ENCODE peak calls at places on chromosomes 1 and 21, in eight cellular contexts. B is body of pancreas, C is HCT116, V is A549, Z is ovary, E is tibial nerve, M is GM12892, P is K562. G is an unnamed sample.

GRCh38 chr21:39014751-39015150 is 168.5 kb downstream of the PSMG1 start:
- DNase-seq in C (no peak), M (no peak), B (no peak), V (peak), P (no peak), Z (no peak), E (no peak), G (peak)

GRCh38 chr1:238466459-238466858 is 575.7 kb upstream of the ZP4 start:
- DNase-seq in M (no peak), V (no peak), C (no peak), E (no peak), P (no peak), B (no peak), Z (no peak), G (no peak)

GRCh38 chr1:8381618-8382017 is 63.7 kb downstream of the SLC45A1 start:
- DNase-seq in M (no peak), Z (no peak), B (no peak), P (no peak), E (no peak), C (no peak), V (no peak), G (no peak)

GRCh38 chr1:224488806-224489584 is 54.4 kb upstream of the WDR26 start:
- DNase-seq in Z (no peak), V (no peak), P (no peak), B (no peak), C (no peak), M (no peak), E (no peak), G (no peak)

GRCh38 chr1:182129398-182129797 is 67.9 kb upstream of the ZNF648 start:
- DNase-seq in C (no peak), V (no peak), E (no peak), M (no peak), P (no peak), B (peak), Z (no peak), G (no peak)

GRCh38 chr1:98164508-98164907 is 243.7 kb upstream of the DPYD start:
- DNase-seq in B (no peak), V (no peak), P (no peak), M (no peak), Z (no peak), C (no peak), E (no peak), G (no peak)

GRCh38 chr21:15826147-15826780 is 96.5 kb downstream of the USP25 start:
- DNase-seq in V (peak), C (peak), E (no peak), P (peak), M (no peak), Z (no peak), B (peak), G (no peak)

GRCh38 chr1:232613752-232614381 is 16.1 kb downstream of the SIPA1L2 start:
- DNase-seq in C (peak), Z (peak), V (no peak), E (no peak), P (no peak), B (no peak), M (no peak), G (no peak)

GRCh38 chr1:197958438-197958837 is 41.3 kb downstream of the LHX9 start:
- DNase-seq in Z (no peak), C (no peak), M (no peak), E (no peak), V (no peak), P (no peak), B (peak), G (no peak)

GRCh38 chr1:153631047-153632022 is 2.5 kb upstream of the CHTOP start:
- DNase-seq in M (no peak), C (no peak), P (no peak), E (no peak), V (no peak), B (no peak), Z (no peak), G (no peak)

GRCh38 chr1:33330906-33331305 is 10.0 kb upstream of the A3GALT2 start:
- DNase-seq in C (no peak), M (no peak), E (no peak), Z (no peak), B (no peak), P (no peak), V (no peak), G (no peak)

GRCh38 chr1:17572264-17572985 is 32.9 kb downstream of the ARHGEF10L start:
- DNase-seq in Z (no peak), B (no peak), P (peak), C (no peak), E (no peak), V (no peak), M (peak), G (no peak)

GRCh38 chr1:187839873-187840272 is 1011.1 kb downstream of the PLA2G4A start:
- DNase-seq in P (no peak), V (no peak), E (no peak), Z (no peak), B (no peak), C (no peak), M (no peak), G (no peak)

GRCh38 chr1:240256836-240257503 is 165.3 kb downstream of the FMN2 start:
- DNase-seq in M (no peak), B (no peak), E (no peak), V (no peak), C (no peak), P (no peak), Z (no peak), G (no peak)

GRCh38 chr1:7491089-7491817 is 279.8 kb upstream of the VAMP3 start:
- DNase-seq in P (no peak), B (peak), Z (peak), E (no peak), C (no peak), M (no peak), V (no peak), G (no peak)

GRCh38 chr1:83053446-83053845 is 945.5 kb downstream of the TTLL7 start:
- DNase-seq in P (no peak), C (no peak), M (no peak), Z (no peak), V (no peak), E (no peak), B (no peak), G (no peak)

GRCh38 chr1:28811766-28812668 is at the start of gene OPRD1:
- DNase-seq in C (no peak), E (no peak), B (no peak), P (no peak), M (peak), V (no peak), Z (no peak), G (no peak)

GRCh38 chr1:94593611-94594010 is 52.1 kb upstream of the F3 start:
- DNase-seq in C (no peak), V (no peak), M (no peak), E (no peak), Z (no peak), B (no peak), P (no peak), G (no peak)

GRCh38 chr1:86515597-86515996 is 31.3 kb upstream of the CLCA4 start:
- DNase-seq in Z (no peak), V (peak), C (peak), B (no peak), P (peak), E (no peak), M (no peak), G (peak)

GRCh38 chr1:9143250-9143649 is 14.3 kb upstream of the GPR157 start:
- DNase-seq in B (no peak), V (no peak), M (peak), C (no peak), Z (no peak), E (no peak), P (no peak), G (no peak)

GRCh38 chr1:180881806-180882509 is 30.7 kb upstream of the KIAA1614 start:
- DNase-seq in B (no peak), C (peak), M (no peak), E (no peak), V (peak), P (peak), Z (no peak), G (no peak)

GRCh38 chr1:147892731-147893214 is 9.8 kb upstream of the GJA8 start:
- DNase-seq in E (no peak), C (peak), Z (peak), P (peak), M (no peak), V (peak), B (peak), G (peak)

GRCh38 chr1:6795661-6796060 is 10.4 kb downstream of the CAMTA1 start:
- DNase-seq in P (no peak), Z (no peak), V (peak), B (no peak), C (no peak), M (no peak), E (no peak), G (no peak)

GRCh38 chr21:16330340-16331319 is 600.8 kb downstream of the USP25 start:
- DNase-seq in Z (no peak), C (peak), V (peak), M (no peak), E (no peak), B (peak), P (peak), G (peak)

GRCh38 chr1:166122873-166123466 is 43.8 kb downstream of the FAM78B start:
- DNase-seq in B (no peak), V (no peak), P (no peak), Z (no peak), C (no peak), M (no peak), E (no peak), G (no peak)

GRCh38 chr1:179586107-179586823 is 5.4 kb upstream of the TDRD5 start:
- DNase-seq in E (no peak), B (peak), C (no peak), V (peak), M (no peak), P (peak), Z (no peak), G (no peak)

GRCh38 chr1:231040019-231040799 is at the start of gene FAM89A:
- DNase-seq in P (peak), M (peak), B (peak), C (peak), E (peak), V (peak), Z (peak), G (peak)
- TF ChIP-seq POLR2A in P (peak), M (no peak), B (no peak), C (peak), E (no peak), V (peak), Z (peak), G (peak)

GRCh38 chr1:228104526-228105251 is 1.6 kb upstream of the C1orf35 start:
- DNase-seq in P (no peak), Z (no peak), E (no peak), C (no peak), B (no peak), M (no peak), V (no peak), G (no peak)

GRCh38 chr1:228101614-228101993 is 1.5 kb downstream of the C1orf35 start:
- DNase-seq in V (no peak), E (no peak), P (peak), C (no peak), M (no peak), Z (no peak), B (no peak), G (no peak)

GRCh38 chr1:228100822-228101613 is 2.1 kb downstream of the C1orf35 start:
- DNase-seq in P (peak), M (no peak), Z (no peak), V (no peak), C (no peak), E (no peak), B (peak), G (no peak)

GRCh38 chr1:228101994-228102790 is 933 bp downstream of the C1orf35 start:
- DNase-seq in M (peak), E (no peak), V (peak), C (no peak), P (peak), B (peak), Z (no peak), G (no peak)

DNA sequence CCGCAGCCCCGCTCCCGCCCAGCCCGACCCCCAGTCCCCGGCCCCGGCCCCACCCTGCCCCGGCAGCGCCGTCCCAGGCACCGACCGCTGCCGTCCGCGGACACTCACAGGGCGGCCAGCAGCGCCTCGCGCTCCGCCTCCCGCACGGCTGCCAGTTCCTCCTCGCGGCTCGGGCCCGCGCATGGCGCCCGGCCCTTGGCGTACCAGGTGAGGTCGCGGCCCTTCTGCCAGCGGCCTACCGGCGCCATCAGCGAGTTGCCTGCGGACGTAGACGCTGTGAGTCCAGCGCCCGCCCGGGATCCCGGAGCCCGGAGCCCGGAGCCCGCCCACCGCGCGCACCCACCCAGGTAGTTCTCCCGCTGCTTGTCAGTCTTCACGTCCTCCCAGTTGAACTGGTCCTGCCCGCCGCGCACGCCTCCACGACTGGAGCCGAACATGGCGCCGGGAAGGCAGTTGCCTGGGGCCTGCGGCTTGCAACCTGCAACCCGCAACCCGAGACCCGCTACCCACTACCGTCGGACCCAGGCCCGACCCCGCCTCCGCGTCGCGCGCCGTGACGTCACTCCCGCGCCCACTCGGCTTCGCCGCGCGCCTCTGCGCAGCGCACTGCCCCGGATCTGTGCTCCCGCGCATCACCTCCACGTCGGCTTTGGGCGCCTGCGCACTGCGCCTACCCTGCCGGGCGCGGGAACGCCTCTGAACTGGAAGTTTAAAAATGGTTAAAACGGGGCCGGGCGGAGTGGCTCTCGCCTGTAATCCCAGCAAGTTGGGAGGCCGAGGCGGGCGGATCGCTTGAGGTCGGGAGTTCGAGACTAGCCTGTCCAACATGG is at the start of gene C1orf35:
- DNase-seq in M (peak), C (peak), B (peak), V (peak), P (peak), E (peak), Z (peak), G (peak)
- TF ChIP-seq POLR2A in M (peak), C (peak), B (peak), V (peak), P (peak), E (peak), Z (peak), G (peak)

GRCh38 chr1:1432951-1433803 is 2.3 kb upstream of the VWA1 start:
- DNase-seq in V (no peak), M (peak), E (peak), Z (peak), P (peak), C (no peak), B (peak), G (peak)
- TF ChIP-seq POLR2A in V (no peak), M (no peak), E (no peak), Z (peak), P (no peak), C (no peak), B (peak), G (no peak)

GRCh38 chr1:246583056-246583440 is 16.8 kb downstream of the CNST start:
- DNase-seq in C (no peak), E (no peak), Z (no peak), P (no peak), B (no peak), M (no peak), V (no peak), G (no peak)

GRCh38 chr1:246582301-246583055 is 16.2 kb downstream of the CNST start:
- DNase-seq in P (peak), M (no peak), C (no peak), B (peak), V (no peak), Z (no peak), E (no peak), G (no peak)

GRCh38 chr1:246577720-246578106 is 11.5 kb downstream of the CNST start:
- DNase-seq in P (peak), C (no peak), B (no peak), E (no peak), Z (no peak), M (no peak), V (no peak), G (no peak)

GRCh38 chr1:246579818-246580217 is 13.6 kb downstream of the CNST start:
- DNase-seq in C (no peak), B (no peak), Z (no peak), V (no peak), E (no peak), P (peak), M (peak), G (no peak)

GRCh38 chr1:246580497-246581047 is 14.3 kb downstream of the CNST start:
- DNase-seq in V (no peak), M (no peak), C (no peak), P (no peak), Z (no peak), E (no peak), B (no peak), G (no peak)
- TF ChIP-seq POLR2A in V (no peak), M (no peak), C (no peak), P (no peak), Z (no peak), E (no peak), B (no peak), G (no peak)

DNA sequence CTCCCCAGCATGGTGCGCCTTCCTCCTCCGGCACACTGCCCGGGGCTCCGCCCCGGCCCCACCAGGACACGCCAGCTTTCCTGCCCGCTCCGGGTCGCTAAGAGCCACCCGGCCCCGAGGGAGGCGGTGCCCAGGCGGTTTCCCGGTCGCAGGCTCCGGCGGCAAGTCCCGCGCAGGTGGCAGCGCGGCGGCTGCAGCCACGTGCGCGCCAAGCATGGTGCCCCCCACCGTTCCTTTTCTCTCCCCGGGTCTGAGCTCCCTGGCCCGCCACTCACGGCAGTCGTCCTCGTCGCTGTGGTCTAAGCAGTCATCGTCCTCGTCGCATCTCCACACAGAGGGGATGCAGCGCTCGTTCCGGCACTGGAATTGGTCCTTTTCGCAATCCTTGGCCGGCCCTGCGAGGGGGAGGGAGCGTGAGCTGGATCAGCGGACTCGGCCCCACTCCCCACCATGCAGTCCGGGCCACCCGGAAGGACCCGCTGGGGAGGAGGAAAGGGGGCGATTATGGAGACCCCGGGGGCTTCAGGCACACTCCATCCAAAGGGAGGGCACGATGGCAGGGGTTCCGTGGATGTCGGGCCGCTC is 1.2 kb downstream of the LRP8 start:
- DNase-seq in B (peak), E (no peak), Z (no peak), P (no peak), M (peak), V (no peak), C (no peak), G (peak)
- TF ChIP-seq POLR2A in B (no peak), E (no peak), Z (no peak), P (peak), M (no peak), V (no peak), C (peak), G (no peak)

GRCh38 chr21:32727478-32727727 is 410 bp downstream of the SYNJ1 start:
- DNase-seq in M (no peak), E (no peak), C (no peak), Z (no peak), V (no peak), B (peak), P (no peak), G (no peak)

GRCh38 chr21:32728455-32729237 is 833 bp upstream of the SYNJ1 start:
- DNase-seq in V (no peak), E (no peak), C (no peak), M (no peak), B (no peak), Z (no peak), P (no peak), G (no peak)

GRCh38 chr21:32732544-32732943 is 4.7 kb upstream of the SYNJ1 start:
- DNase-seq in C (no peak), B (no peak), V (no peak), M (no peak), P (no peak), Z (no peak), E (no peak), G (no peak)

GRCh38 chr21:32726742-32727477 is 903 bp downstream of the SYNJ1 start:
- DNase-seq in Z (peak), M (no peak), E (no peak), V (peak), P (peak), B (no peak), C (no peak), G (peak)

GRCh38 chr21:32727728-32728454 is at the start of gene SYNJ1:
- DNase-seq in C (peak), M (peak), E (peak), V (peak), Z (peak), P (peak), B (peak), G (peak)
- TF ChIP-seq POLR2A in C (peak), M (peak), E (peak), V (peak), Z (peak), P (peak), B (peak), G (peak)

GRCh38 chr1:67715819-67716218 is 30.8 kb downstream of the GADD45A start:
- DNase-seq in B (no peak), Z (no peak), V (no peak), C (no peak), M (no peak), E (no peak), P (no peak), G (no peak)

GRCh38 chr1:67719329-67720196 is 34.6 kb downstream of the GADD45A start:
- DNase-seq in C (no peak), V (no peak), M (no peak), P (no peak), Z (no peak), E (no peak), B (no peak), G (no peak)

GRCh38 chr1:67721112-67721511 is 36.1 kb downstream of the GADD45A start:
- DNase-seq in V (no peak), M (no peak), P (no peak), B (no peak), Z (no peak), E (no peak), C (no peak), G (no peak)

GRCh38 chr1:67716800-67717199 is 31.8 kb downstream of the GADD45A start:
- DNase-seq in C (no peak), B (no peak), P (no peak), Z (no peak), E (no peak), V (peak), M (no peak), G (no peak)

DNA sequence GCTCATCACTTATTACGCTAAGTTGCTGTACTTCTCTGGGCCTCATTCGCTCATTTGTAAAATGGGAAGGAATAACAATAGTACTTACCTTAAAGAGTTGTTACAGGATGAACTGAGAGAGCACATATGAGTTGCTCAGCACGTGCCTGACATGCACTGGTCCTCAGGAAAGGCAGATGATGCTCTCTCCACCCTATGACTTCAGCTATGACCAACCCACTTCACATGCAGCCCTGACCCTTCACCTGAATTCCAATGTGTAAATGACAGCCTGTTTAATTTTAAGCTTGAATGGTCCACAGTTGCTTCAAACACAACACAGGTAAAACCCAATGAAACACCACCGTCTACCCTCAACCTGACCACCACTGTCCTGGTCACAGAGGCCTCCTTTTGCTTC is 32.9 kb downstream of the GADD45A start:
- DNase-seq in E (no peak), V (no peak), M (no peak), B (no peak), Z (no peak), P (no peak), C (no peak), G (no peak)
- TF ChIP-seq POLR2A in E (no peak), V (no peak), M (no peak), B (no peak), Z (no peak), P (no peak), C (no peak), G (no peak)